ENCODE peak calls at places on chromosome 12, in seven cellular contexts. C is psoas muscle; K is A549; M is CD8-positive, alpha-beta T cell; T is heart left ventricle; L is tibial artery; O is right atrium auricular region. D is an unnamed sample.

GRCh38 chr12:70918321-70918720 is 2.2 kb downstream of the PTPRR start:
- DNase-seq in C (no peak), K (no peak), M (no peak), T (no peak), L (no peak), O (no peak), D (no peak)

GRCh38 chr12:123696641-123697040 is 15.5 kb upstream of the ATP6V0A2 start:
- DNase-seq in C (no peak), K (no peak), M (no peak), T (no peak), L (no peak), O (no peak), D (no peak)

GRCh38 chr12:119693006-119693405 is 25.1 kb downstream of the PRKAB1 start:
- DNase-seq in C (no peak), K (no peak), M (no peak), T (no peak), L (peak; percentile 47), O (peak; percentile 74), D (peak; percentile 100)

GRCh38 chr12:122064034-122064777 is 14.3 kb upstream of the MLXIP start:
- DNase-seq in C (peak; percentile 95), K (peak; percentile 89), M (peak; percentile 21), T (peak; percentile 94), L (peak; percentile 86), O (peak; percentile 95), D (peak; percentile 100)

GRCh38 chr12:118853634-118854033 is 127.7 kb upstream of the SRRM4 start:
- DNase-seq in C (no peak), K (no peak), M (no peak), T (no peak), L (no peak), O (no peak), D (no peak)

GRCh38 chr12:51926718-51927117 is 19.4 kb downstream of the ACVRL1 start:
- DNase-seq in C (no peak), K (peak; percentile 48), M (peak; percentile 47), T (peak; percentile 29), L (no peak), O (no peak), D (peak; percentile 49)

GRCh38 chr12:87020071-87020470 is 763.9 kb upstream of the MGAT4C start:
- DNase-seq in C (no peak), K (no peak), M (no peak), T (no peak), L (no peak), O (no peak), D (no peak)

GRCh38 chr12:32566663-32567634 is 112.2 kb upstream of the DNM1L start:
- DNase-seq in C (no peak), K (no peak), M (no peak), T (peak; percentile 40), L (no peak), O (no peak), D (no peak)

GRCh38 chr12:16184691-16185090 is 92.8 kb downstream of the SLC15A5 start:
- DNase-seq in C (no peak), K (no peak), M (no peak), T (no peak), L (no peak), O (no peak), D (no peak)

GRCh38 chr12:124814741-124815613 is 48.7 kb downstream of the SCARB1 start:
- DNase-seq in C (no peak), K (no peak), M (no peak), T (no peak), L (peak; percentile 49), O (no peak), D (peak; percentile 83)

GRCh38 chr12:102061096-102061555 is 665 bp downstream of the WASHC3 start:
- DNase-seq in C (no peak), K (no peak), M (peak; percentile 18), T (no peak), L (no peak), O (no peak), D (peak; percentile 42)

GRCh38 chr12:19539836-19540235 is 100.5 kb downstream of the AEBP2 start:
- DNase-seq in C (no peak), K (no peak), M (no peak), T (no peak), L (no peak), O (no peak), D (peak; percentile 26)

GRCh38 chr12:48118491-48118890 is 673 bp upstream of the PFKM start:
- DNase-seq in C (no peak), K (no peak), M (no peak), T (no peak), L (no peak), O (no peak), D (no peak)

GRCh38 chr12:119288559-119288958 is 46.0 kb upstream of the CCDC60 start:
- DNase-seq in C (no peak), K (no peak), M (no peak), T (no peak), L (no peak), O (no peak), D (no peak)

GRCh38 chr12:48105867-48106563 is at the start of gene SENP1:
- DNase-seq in C (peak; percentile 95), K (peak; percentile 86), M (peak; percentile 89), T (peak; percentile 93), L (peak; percentile 82), O (peak; percentile 85), D (peak; percentile 84)

GRCh38 chr12:93380480-93381121 is 2.9 kb downstream of the NUDT4 start:
- DNase-seq in C (no peak), K (no peak), M (no peak), T (no peak), L (no peak), O (peak; percentile 54), D (peak; percentile 51)

GRCh38 chr12:50633950-50634349 is 129.2 kb downstream of the DIP2B start:
- DNase-seq in C (no peak), K (no peak), M (no peak), T (no peak), L (no peak), O (no peak), D (no peak)

GRCh38 chr12:3077572-3078081 is 448 bp downstream of the TSPAN9 start:
- DNase-seq in C (peak; percentile 70), K (no peak), M (peak; percentile 14), T (peak; percentile 63), L (peak; percentile 27), O (no peak), D (peak; percentile 58)

GRCh38 chr12:114408881-114409795 is 3.2 kb upstream of the TBX5 start:
- DNase-seq in C (no peak), K (no peak), M (no peak), T (peak; percentile 80), L (no peak), O (peak; percentile 75), D (peak; percentile 82)

GRCh38 chr12:49198431-49199155 is 9.7 kb upstream of the TUBA1A start:
- DNase-seq in C (no peak), K (no peak), M (no peak), T (peak; percentile 57), L (no peak), O (peak; percentile 56), D (peak; percentile 55)

GRCh38 chr12:93813972-93814821 is 137.0 kb downstream of the CRADD start:
- DNase-seq in C (peak; percentile 90), K (no peak), M (no peak), T (peak; percentile 86), L (peak; percentile 92), O (peak; percentile 94), D (peak; percentile 97)

GRCh38 chr12:49538740-49539403 is at the start of gene KCNH3:
- DNase-seq in C (peak; percentile 88), K (peak; percentile 88), M (peak; percentile 91), T (peak; percentile 88), L (peak; percentile 78), O (peak; percentile 71), D (peak; percentile 70)

GRCh38 chr12:72369560-72369959 is 97.4 kb downstream of the TRHDE start:
- DNase-seq in C (no peak), K (no peak), M (no peak), T (no peak), L (no peak), O (no peak), D (peak; percentile 5)

GRCh38 chr12:12506541-12506940 is 56.1 kb downstream of the DUSP16 start:
- DNase-seq in C (no peak), K (no peak), M (no peak), T (peak; percentile 43), L (no peak), O (no peak), D (peak; percentile 95)

GRCh38 chr12:69987453-69988102 is 162.6 kb downstream of the MYRFL start:
- DNase-seq in C (no peak), K (peak; percentile 25), M (no peak), T (no peak), L (peak; percentile 31), O (no peak), D (peak; percentile 88)

GRCh38 chr12:45148017-45148416 is 67.9 kb upstream of the ANO6 start:
- DNase-seq in C (no peak), K (no peak), M (no peak), T (no peak), L (no peak), O (no peak), D (no peak)

GRCh38 chr12:124626841-124627502 is 59.6 kb upstream of the NCOR2 start:
- DNase-seq in C (peak; percentile 84), K (no peak), M (no peak), T (peak; percentile 88), L (peak; percentile 80), O (peak; percentile 85), D (peak; percentile 63)

GRCh38 chr12:104890463-104891096 is 67.5 kb downstream of the SLC41A2 start:
- DNase-seq in C (no peak), K (no peak), M (no peak), T (no peak), L (no peak), O (no peak), D (no peak)
- H3K4me3 ChIP-seq in C (no peak overlapping the region), K (no peak overlapping the region), M (no peak overlapping the region), T (no peak overlapping the region), L (no peak overlapping the region), O (no peak overlapping the region), D (no peak overlapping the region)

DNA sequence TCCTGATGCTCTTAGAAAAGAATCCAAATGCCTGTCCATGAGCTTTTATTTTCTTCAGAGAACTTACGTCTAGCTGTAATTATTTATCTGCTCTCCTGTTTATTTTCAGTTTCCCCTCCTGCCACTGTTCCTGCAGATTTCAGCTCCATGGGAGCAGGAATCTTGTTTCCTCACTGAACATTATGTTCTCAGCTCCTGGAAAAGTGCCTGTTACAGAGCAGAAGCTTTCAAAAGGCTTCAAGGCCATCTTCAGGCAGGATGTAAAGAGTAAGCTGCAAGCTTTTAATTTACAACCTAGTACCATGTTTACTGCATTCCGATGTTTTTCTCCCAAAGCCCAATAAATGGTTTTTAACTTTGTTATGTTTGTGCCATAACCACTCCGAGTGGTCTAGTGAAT is 98.4 kb upstream of the BTG1 start:
- DNase-seq in C (no peak), K (no peak), M (no peak), T (no peak), L (peak; percentile 40), O (no peak), D (peak; percentile 91)
- TF ChIP-seq CTCF in C (no peak), K (no peak), M (no peak), T (peak; percentile 54), L (peak; percentile 28), O (no peak), D (no peak)

GRCh38 chr12:104132351-104132956 is 5.6 kb downstream of the NFYB start:
- DNase-seq in C (no peak), K (no peak), M (no peak), T (peak; percentile 42), L (no peak), O (no peak), D (no peak)
- H3K4me3 ChIP-seq in C (no peak overlapping the region), K (no peak overlapping the region), M (no peak overlapping the region), T (no peak overlapping the region), L (no peak overlapping the region), O (no peak overlapping the region), D (no peak overlapping the region)

DNA sequence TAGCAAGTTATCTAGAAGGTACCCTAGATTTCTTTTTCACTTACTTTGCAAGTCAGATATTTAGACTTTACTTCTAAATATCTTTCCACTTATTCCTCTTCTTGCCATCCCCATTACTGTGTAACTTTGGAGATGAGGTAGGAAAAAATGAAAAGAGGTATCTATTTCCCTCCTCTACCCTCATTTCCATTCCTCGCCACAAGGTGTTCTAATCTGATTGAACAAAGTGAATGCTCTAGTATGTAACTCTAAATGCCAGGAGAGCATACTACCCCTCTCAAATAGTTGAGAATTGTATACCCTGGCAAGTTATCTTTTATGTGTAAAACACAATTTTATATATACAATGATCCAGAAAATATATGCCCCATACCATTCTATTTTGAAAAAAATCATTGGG is 1.7 kb upstream of the LDHB start:
- DNase-seq in C (no peak), K (peak; percentile 9), M (no peak), T (no peak), L (no peak), O (no peak), D (no peak)
- TF ChIP-seq CTCF in C (no peak), K (no peak), M (peak; percentile 47), T (no peak), L (no peak), O (no peak), D (no peak)

D was measured in fibroblast of villous mesenchyme.